ENCODE peak calls at places on chromosomes 11 and 22, in five cellular contexts. K, V, S, Z and Y are unnamed samples. For H3K27me3 and H3K9me3, the result is how much of the 10 kb centered on the place peaks cover.

GRCh38 chr22:36364255-36365019 is 23.3 kb downstream of the MYH9 start:
- DNase-seq in Z (no peak), K (no peak), V (no peak), S (no peak), Y (no peak)

GRCh38 chr11:45409587-45409986 is 123.4 kb upstream of the SYT13 start:
- DNase-seq in S (no peak), Z (no peak), V (no peak), K (no peak), Y (no peak)

GRCh38 chr11:126034026-126034822 is 28.4 kb downstream of the CDON start:
- DNase-seq in V (no peak), Z (no peak), S (no peak), K (no peak), Y (no peak)

GRCh38 chr11:17267576-17267975 is 9.0 kb upstream of the NUCB2 start:
- DNase-seq in S (no peak), K (no peak), Z (no peak), V (no peak), Y (no peak)

GRCh38 chr22:32208681-32209080 is 3.8 kb upstream of the RFPL2 start:
- DNase-seq in Z (no peak), S (no peak), V (no peak), K (no peak), Y (no peak)

GRCh38 chr11:125257185-125257584 is 92.6 kb downstream of the PKNOX2 start:
- DNase-seq in V (no peak), S (no peak), Z (no peak), K (no peak), Y (no peak)

GRCh38 chr11:70671083-70671482 is 272.8 kb downstream of the CTTN start:
- DNase-seq in K (no peak), Z (peak), S (no peak), V (no peak), Y (no peak)

GRCh38 chr11:127965947-127966668 is 621.2 kb downstream of the ETS1 start:
- DNase-seq in K (no peak), Z (no peak), V (no peak), S (no peak), Y (no peak)

GRCh38 chr11:125201525-125202121 is 37.1 kb downstream of the PKNOX2 start:
- DNase-seq in S (no peak), V (peak), Z (no peak), K (peak), Y (no peak)

GRCh38 chr11:58900479-58901420 is 38.5 kb upstream of the GLYATL1 start:
- DNase-seq in K (no peak), Z (peak), V (peak), S (no peak), Y (no peak)

GRCh38 chr22:29300467-29300806 is 6.0 kb upstream of the GAS2L1 start:
- DNase-seq in Z (no peak), S (no peak), V (no peak), K (no peak), Y (no peak)

GRCh38 chr22:39880722-39881121 is 12.8 kb downstream of the ENTHD1 start:
- DNase-seq in S (no peak), Z (no peak), V (no peak), K (no peak), Y (no peak)

GRCh38 chr22:44286673-44287072 is 26.1 kb downstream of the SHISAL1 start:
- DNase-seq in Z (no peak), V (no peak), S (no peak), K (no peak), Y (no peak)

GRCh38 chr11:1729692-1730011 is 20.7 kb downstream of the IFITM10 start:
- DNase-seq in V (no peak), K (no peak), S (no peak), Z (no peak), Y (no peak)

GRCh38 chr22:46262449-46263207 is 515 bp downstream of the PKDREJ start:
- DNase-seq in S (no peak), V (peak), Z (peak), K (peak), Y (peak)

GRCh38 chr11:117859061-117859460 is 17.4 kb downstream of the FXYD6 start:
- DNase-seq in K (peak), S (no peak), V (no peak), Z (no peak), Y (no peak)

GRCh38 chr11:65110354-65110861 is 1.3 kb upstream of the TM7SF2 start:
- DNase-seq in V (peak), K (peak), Z (peak), S (peak), Y (no peak)

GRCh38 chr11:113202431-113202830 is 112.0 kb upstream of the TTC12 start:
- DNase-seq in V (no peak), K (no peak), Z (no peak), S (no peak), Y (no peak)

GRCh38 chr11:69483696-69484426 is 2.4 kb downstream of the LINC01488 start:
- DNase-seq in V (peak), Z (peak), S (no peak), K (no peak), Y (no peak)

GRCh38 chr11:45722144-45722543 is 56.7 kb upstream of the CHST1 start:
- DNase-seq in S (no peak), Z (no peak), K (no peak), V (no peak), Y (no peak)

GRCh38 chr11:113389288-113389687 is 1.7 kb downstream of the ANKK1 start:
- DNase-seq in S (no peak), Z (no peak), K (no peak), V (no peak), Y (no peak)

GRCh38 chr22:22741843-22742242 is 97.4 kb downstream of the GGTLC2 start:
- DNase-seq in K (no peak), V (no peak), Z (no peak), S (no peak), Y (no peak)
- H3K27me3 ChIP-seq in K (under half), V (under half), Z (under half), S (under half), Y (under half)

DNA sequence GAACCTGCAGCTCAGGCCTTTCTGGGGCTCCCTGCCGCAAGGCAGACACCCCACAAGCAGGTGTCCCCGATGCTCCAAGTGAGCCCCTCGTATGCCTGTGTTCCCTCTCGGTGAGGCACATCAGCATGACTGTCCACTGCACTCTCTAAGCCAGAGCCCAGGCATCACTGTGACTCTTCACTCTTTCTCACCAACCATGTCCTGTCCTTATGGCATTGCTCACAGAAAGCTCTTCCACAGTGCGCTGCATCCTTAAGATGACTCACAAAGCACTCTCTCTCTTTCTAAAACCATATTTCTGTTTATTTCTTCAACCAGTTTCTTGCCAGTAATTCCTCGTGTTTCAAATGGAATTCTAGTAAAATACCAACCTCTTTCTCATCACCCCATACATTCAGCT is 18.1 kb downstream of the GAB4 start:
- DNase-seq in S (no peak), K (no peak), Z (no peak), V (no peak), Y (no peak)
- H3K9me3 ChIP-seq in S (under half), K (under half), Z (under half), V (under half), Y (under half)

GRCh38 chr11:120511804-120512726 is 517 bp downstream of the GRIK4 start:
- DNase-seq in S (no peak), Z (peak), V (no peak), K (no peak), Y (no peak)
- H3K27me3 ChIP-seq in S (under half), Z (half or more), V (half or more), K (under half), Y (under half)

GRCh38 chr11:9775393-9775780 is 111.5 kb downstream of the SWAP70 start:
- DNase-seq in S (no peak), K (no peak), V (no peak), Z (no peak), Y (no peak)

GRCh38 chr11:9776203-9776602 is 112.3 kb downstream of the SWAP70 start:
- DNase-seq in V (no peak), K (no peak), S (no peak), Z (no peak), Y (no peak)

GRCh38 chr11:9774591-9775392 is 110.9 kb downstream of the SWAP70 start:
- DNase-seq in V (no peak), Z (no peak), K (no peak), S (no peak), Y (no peak)

GRCh38 chr11:9777525-9777924 is 113.6 kb downstream of the SWAP70 start:
- DNase-seq in K (no peak), Z (no peak), S (no peak), V (no peak), Y (no peak)

DNA sequence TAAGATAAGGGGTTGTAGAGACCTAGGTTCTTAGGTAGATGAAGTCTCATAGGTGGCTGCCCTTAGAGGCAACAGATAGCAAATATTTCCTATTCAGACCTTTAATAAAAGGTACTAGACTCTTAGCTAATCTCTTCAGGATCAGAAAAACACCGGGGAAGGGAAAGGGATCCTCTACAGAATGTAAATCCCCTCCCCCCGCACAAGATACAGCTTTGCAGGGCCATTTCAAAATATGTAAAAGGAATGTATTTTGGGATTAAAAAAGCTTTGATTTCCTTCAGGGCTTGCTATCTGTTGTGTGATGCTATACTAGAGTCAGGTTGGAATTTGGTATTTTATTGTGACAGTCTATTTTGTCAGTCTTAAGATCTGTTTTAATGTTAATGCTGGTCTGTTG is 113.2 kb downstream of the SWAP70 start:
- DNase-seq in K (no peak), Z (no peak), V (no peak), S (no peak), Y (no peak)
- H3K9me3 ChIP-seq in K (under half), Z (under half), V (under half), S (under half), Y (under half)

DNA sequence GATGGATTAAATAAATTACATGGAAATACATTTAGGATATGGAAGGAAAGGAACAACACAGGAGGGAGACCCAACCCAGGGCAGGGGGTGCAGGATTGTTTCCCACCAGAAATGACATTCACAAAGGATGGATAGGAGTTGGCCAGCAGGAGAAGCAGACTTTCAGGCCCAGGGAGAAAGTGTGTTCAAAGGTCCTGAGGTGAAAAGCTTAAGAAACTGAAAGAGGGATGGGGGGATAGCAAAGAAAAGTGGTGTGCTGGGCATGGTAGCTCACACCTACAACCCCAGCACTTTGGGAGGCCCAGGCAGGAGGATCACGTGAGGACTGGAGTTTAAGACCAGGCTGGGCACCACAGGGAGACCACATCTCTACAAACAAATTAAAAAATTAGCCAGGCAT is 16.6 kb upstream of the ADA2 start:
- DNase-seq in Z (no peak), S (no peak), K (no peak), V (no peak), Y (no peak)
- H3K27me3 ChIP-seq in Z (under half), S (under half), K (under half), V (under half), Y (under half)

GRCh38 chr11:35970445-35970844 is 26.6 kb downstream of the LDLRAD3 start:
- DNase-seq in S (no peak), K (no peak), Z (no peak), V (no peak), Y (no peak)
- H3K9me3 ChIP-seq in S (under half), K (under half), Z (under half), V (under half), Y (under half)

GRCh38 chr22:49302150-49302460 is 525.6 kb downstream of the BRD1 start:
- DNase-seq in K (no peak), S (no peak), Z (no peak), V (no peak), Y (no peak)
- H3K27me3 ChIP-seq in K (under half), S (under half), Z (under half), V (under half), Y (under half)

GRCh38 chr22:49462291-49462690 is 365.4 kb downstream of the BRD1 start:
- DNase-seq in S (no peak), V (no peak), K (no peak), Z (no peak), Y (no peak)

GRCh38 chr22:49461674-49462073 is 366.0 kb downstream of the BRD1 start:
- DNase-seq in Z (no peak), K (no peak), V (no peak), S (no peak), Y (no peak)

GRCh38 chr22:49458708-49459099 is 369.0 kb downstream of the BRD1 start:
- DNase-seq in K (no peak), Z (no peak), V (no peak), S (no peak), Y (peak)

GRCh38 chr22:49462795-49463194 is 364.9 kb downstream of the BRD1 start:
- DNase-seq in K (no peak), Z (no peak), V (no peak), S (no peak), Y (peak)

GRCh38 chr22:49460662-49461371 is 366.9 kb downstream of the BRD1 start:
- DNase-seq in Z (no peak), V (no peak), K (no peak), S (no peak), Y (peak)
- H3K9me3 ChIP-seq in Z (under half), V (under half), K (under half), S (under half), Y (under half)

GRCh38 chr11:8315463-8315862 is 51.8 kb upstream of the LMO1 start:
- DNase-seq in K (no peak), S (no peak), Z (no peak), V (no peak), Y (no peak)

GRCh38 chr11:8323161-8323935 is 59.7 kb upstream of the LMO1 start:
- DNase-seq in Z (no peak), K (no peak), V (no peak), S (no peak), Y (no peak)

GRCh38 chr11:8321876-8322275 is 58.2 kb upstream of the LMO1 start:
- DNase-seq in V (no peak), Z (no peak), S (no peak), K (no peak), Y (no peak)

GRCh38 chr11:8317164-8317563 is 53.5 kb upstream of the LMO1 start:
- DNase-seq in S (no peak), Z (no peak), V (no peak), K (peak), Y (no peak)

DNA sequence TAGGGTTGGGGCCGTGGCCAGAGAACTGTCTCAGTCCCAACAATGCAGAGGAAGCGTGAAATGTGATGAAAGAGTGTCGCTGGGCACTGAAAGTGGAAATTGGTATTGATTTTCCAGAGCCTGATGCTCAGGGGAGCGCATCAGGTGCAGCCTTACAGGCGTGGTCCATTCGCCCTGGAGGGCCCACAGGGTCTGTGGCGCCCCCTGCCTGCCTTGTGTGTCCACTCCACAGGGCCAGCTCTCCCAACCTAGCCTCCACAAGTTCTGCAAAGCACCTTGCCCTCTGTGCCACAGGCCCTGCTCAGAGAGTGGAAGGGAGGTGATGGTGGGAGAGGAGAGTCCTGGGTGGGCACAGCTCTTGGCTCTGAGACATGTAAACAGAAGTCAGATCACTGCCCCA is 54.9 kb upstream of the LMO1 start:
- DNase-seq in S (no peak), Z (no peak), K (no peak), V (no peak), Y (no peak)
- H3K27me3 ChIP-seq in S (under half), Z (under half), K (under half), V (under half), Y (under half)